ENCODE peak calls at places on chromosomes 11 and 22, in four cellular contexts. One of them, this sample, is unnamed.
A peak's percentile ranks its signal among the peaks of the same experiment; 100 is the strongest.

GRCh38 chr22:31650391-31650790 is 11.6 kb downstream of the PISD start:
- DNase-seq in thoracic aorta: no peak
- DNase-seq in IMR-90: peak; percentile 89
- DNase-seq in fibroblast of lung: peak; percentile 85
- DNase-seq in this sample: peak; percentile 49

GRCh38 chr11:128796275-128796674 is 70.8 kb downstream of the KCNJ1 start:
- DNase-seq in thoracic aorta: no peak
- DNase-seq in IMR-90: peak; percentile 79
- DNase-seq in fibroblast of lung: peak; percentile 93
- DNase-seq in this sample: no peak

GRCh38 chr11:111299111-111300026 is 1.0 kb downstream of the POU2AF3 start:
- DNase-seq in thoracic aorta: no peak
- DNase-seq in IMR-90: peak; percentile 23
- DNase-seq in fibroblast of lung: peak; percentile 46
- DNase-seq in this sample: peak; percentile 67

GRCh38 chr11:44877908-44878459 is 72.7 kb downstream of the TP53I11 start:
- DNase-seq in thoracic aorta: no peak
- DNase-seq in IMR-90: no peak
- DNase-seq in fibroblast of lung: peak; percentile 26
- DNase-seq in this sample: no peak

GRCh38 chr11:40100204-40100603 is 1359.2 kb downstream of the LRRC4C start:
- DNase-seq in thoracic aorta: no peak
- DNase-seq in IMR-90: no peak
- DNase-seq in fibroblast of lung: no peak
- DNase-seq in this sample: no peak

GRCh38 chr11:5737091-5737490 is 843 bp downstream of the OR56B1 start:
- DNase-seq in thoracic aorta: no peak
- DNase-seq in IMR-90: peak; percentile 16
- DNase-seq in fibroblast of lung: peak; percentile 77
- DNase-seq in this sample: peak; percentile 77

GRCh38 chr11:119975561-119976152 is 162.3 kb downstream of the TRIM29 start:
- DNase-seq in thoracic aorta: no peak
- DNase-seq in IMR-90: no peak
- DNase-seq in fibroblast of lung: no peak
- DNase-seq in this sample: no peak

GRCh38 chr22:37186997-37187522 is 987 bp downstream of the C1QTNF6 start:
- DNase-seq in thoracic aorta: no peak
- DNase-seq in IMR-90: peak; percentile 9
- DNase-seq in fibroblast of lung: peak; percentile 18
- DNase-seq in this sample: no peak

GRCh38 chr22:48827228-48827810 is 1000.4 kb downstream of the BRD1 start:
- DNase-seq in thoracic aorta: no peak
- DNase-seq in IMR-90: no peak
- DNase-seq in fibroblast of lung: peak; percentile 47
- DNase-seq in this sample: no peak

GRCh38 chr22:46114518-46115387 is 35.6 kb upstream of the PPARA start:
- DNase-seq in thoracic aorta: no peak
- DNase-seq in IMR-90: no peak
- DNase-seq in fibroblast of lung: no peak
- DNase-seq in this sample: no peak

GRCh38 chr11:42043312-42043711 is 583.9 kb upstream of the LRRC4C start:
- DNase-seq in thoracic aorta: no peak
- DNase-seq in IMR-90: no peak
- DNase-seq in fibroblast of lung: peak; percentile 76
- DNase-seq in this sample: peak; percentile 28

GRCh38 chr11:10666976-10667892 is 26.3 kb downstream of the IRAG1 start:
- DNase-seq in thoracic aorta: no peak
- DNase-seq in IMR-90: peak; percentile 84
- DNase-seq in fibroblast of lung: peak; percentile 49
- DNase-seq in this sample: peak; percentile 53

GRCh38 chr11:86091566-86091965 is 22.7 kb upstream of the PICALM start:
- DNase-seq in thoracic aorta: peak; percentile 13
- DNase-seq in IMR-90: peak; percentile 82
- DNase-seq in fibroblast of lung: peak; percentile 91
- DNase-seq in this sample: peak; percentile 93

GRCh38 chr22:26648011-26648497 is 9.3 kb upstream of the MIAT start:
- DNase-seq in thoracic aorta: no peak
- DNase-seq in IMR-90: no peak
- DNase-seq in fibroblast of lung: no peak
- DNase-seq in this sample: no peak

GRCh38 chr11:123577081-123577598 is 77.3 kb downstream of the SCN3B start:
- DNase-seq in thoracic aorta: no peak
- DNase-seq in IMR-90: peak; percentile 43
- DNase-seq in fibroblast of lung: peak; percentile 24
- DNase-seq in this sample: peak; percentile 35

GRCh38 chr11:38667359-38667758 is 2069.3 kb upstream of the RAG2 start:
- DNase-seq in thoracic aorta: no peak
- DNase-seq in IMR-90: no peak
- DNase-seq in fibroblast of lung: no peak
- DNase-seq in this sample: no peak

GRCh38 chr22:43000441-43001175 is 14.3 kb downstream of the PACSIN2 start:
- DNase-seq in thoracic aorta: no peak
- DNase-seq in IMR-90: peak; percentile 74
- DNase-seq in fibroblast of lung: peak; percentile 80
- DNase-seq in this sample: no peak

GRCh38 chr22:43911351-43911750 is 12.3 kb upstream of the PNPLA3 start:
- DNase-seq in thoracic aorta: no peak
- DNase-seq in IMR-90: no peak
- DNase-seq in fibroblast of lung: no peak
- DNase-seq in this sample: no peak

GRCh38 chr11:2447253-2447950 is 2.6 kb downstream of the KCNQ1 start:
- DNase-seq in thoracic aorta: no peak
- DNase-seq in IMR-90: no peak
- DNase-seq in fibroblast of lung: no peak
- DNase-seq in this sample: no peak

GRCh38 chr22:43270314-43270908 is 72.8 kb downstream of the SCUBE1 start:
- DNase-seq in thoracic aorta: no peak
- DNase-seq in IMR-90: no peak
- DNase-seq in fibroblast of lung: no peak
- DNase-seq in this sample: no peak

GRCh38 chr11:68411501-68411991 is 49.0 kb upstream of the PPP6R3 start:
- DNase-seq in thoracic aorta: no peak
- DNase-seq in IMR-90: no peak
- DNase-seq in fibroblast of lung: no peak
- DNase-seq in this sample: no peak

GRCh38 chr22:36221799-36222751 is 17.3 kb downstream of the APOL2 start:
- DNase-seq in thoracic aorta: no peak
- DNase-seq in IMR-90: no peak
- DNase-seq in fibroblast of lung: peak; percentile 58
- DNase-seq in this sample: peak; percentile 32

GRCh38 chr22:28759861-28760560 is 12.5 kb upstream of the CCDC117 start:
- DNase-seq in thoracic aorta: no peak
- DNase-seq in IMR-90: peak; percentile 18
- DNase-seq in fibroblast of lung: peak; percentile 9
- DNase-seq in this sample: no peak

GRCh38 chr11:125182522-125182921 is 18.0 kb downstream of the PKNOX2 start:
- DNase-seq in thoracic aorta: no peak
- DNase-seq in IMR-90: no peak
- DNase-seq in fibroblast of lung: no peak
- DNase-seq in this sample: no peak

GRCh38 chr22:21455334-21456089 is 11.7 kb upstream of the TMEM191C start:
- DNase-seq in thoracic aorta: no peak
- DNase-seq in IMR-90: no peak
- DNase-seq in fibroblast of lung: no peak
- DNase-seq in this sample: no peak

GRCh38 chr11:107598225-107599139 is 7.5 kb downstream of the ELMOD1 start:
- DNase-seq in thoracic aorta: no peak
- DNase-seq in IMR-90: no peak
- DNase-seq in fibroblast of lung: no peak
- DNase-seq in this sample: peak; percentile 17

GRCh38 chr22:17369553-17370035 is 334 bp downstream of the CECR2 start:
- DNase-seq in thoracic aorta: no peak
- DNase-seq in IMR-90: no peak
- DNase-seq in fibroblast of lung: no peak
- DNase-seq in this sample: peak; percentile 26

GRCh38 chr11:100625041-100625440 is 62.0 kb upstream of the ARHGAP42 start:
- DNase-seq in thoracic aorta: no peak
- DNase-seq in IMR-90: no peak
- DNase-seq in fibroblast of lung: peak; percentile 48
- DNase-seq in this sample: no peak

GRCh38 chr11:119218141-119218878 is 12.2 kb downstream of the CBL start:
- DNase-seq in thoracic aorta: no peak
- DNase-seq in IMR-90: peak; percentile 99
- DNase-seq in fibroblast of lung: peak; percentile 99
- DNase-seq in this sample: peak; percentile 64

GRCh38 chr11:123233280-123233977 is 38.4 kb upstream of the CLMP start:
- DNase-seq in thoracic aorta: no peak
- DNase-seq in IMR-90: no peak
- DNase-seq in fibroblast of lung: no peak
- DNase-seq in this sample: no peak

GRCh38 chr11:6443269-6444003 is 2.6 kb upstream of the HPX start:
- DNase-seq in thoracic aorta: no peak
- DNase-seq in IMR-90: peak; percentile 50
- DNase-seq in fibroblast of lung: peak; percentile 45
- DNase-seq in this sample: peak; percentile 33

GRCh38 chr22:32474635-32475427 is at the start of gene FBXO7:
- DNase-seq in thoracic aorta: peak; percentile 57
- DNase-seq in IMR-90: peak; percentile 90
- DNase-seq in fibroblast of lung: peak; percentile 92
- DNase-seq in this sample: peak; percentile 90

GRCh38 chr11:44243633-44244343 is 66.2 kb downstream of the ALX4 start:
- DNase-seq in thoracic aorta: no peak
- DNase-seq in IMR-90: peak; percentile 46
- DNase-seq in fibroblast of lung: peak; percentile 80
- DNase-seq in this sample: no peak

GRCh38 chr11:3877252-3878035 is 22.0 kb downstream of the STIM1 start:
- DNase-seq in thoracic aorta: no peak
- DNase-seq in IMR-90: no peak
- DNase-seq in fibroblast of lung: no peak
- DNase-seq in this sample: no peak

GRCh38 chr22:27032121-27032761 is 374.9 kb downstream of the MIAT start:
- DNase-seq in thoracic aorta: peak; percentile 11
- DNase-seq in IMR-90: no peak
- DNase-seq in fibroblast of lung: peak; percentile 6
- DNase-seq in this sample: peak; percentile 98

GRCh38 chr22:47307326-47307725 is 544.9 kb downstream of the TBC1D22A start:
- DNase-seq in thoracic aorta: no peak
- DNase-seq in IMR-90: peak; percentile 57
- DNase-seq in fibroblast of lung: peak; percentile 29
- DNase-seq in this sample: peak; percentile 33
- H3K4me3 ChIP-seq in thoracic aorta: no peak overlapping the region
- H3K4me3 ChIP-seq in IMR-90: no peak overlapping the region
- H3K4me3 ChIP-seq in fibroblast of lung: no peak overlapping the region
- H3K4me3 ChIP-seq in this sample: no peak overlapping the region

GRCh38 chr11:78100276-78101040 is 20.8 kb upstream of the NDUFC2 start:
- DNase-seq in thoracic aorta: no peak
- DNase-seq in IMR-90: no peak
- DNase-seq in fibroblast of lung: no peak
- DNase-seq in this sample: no peak
- H3K36me3 ChIP-seq in thoracic aorta: peaks cover 5% of the 10 kb centered on the region
- H3K36me3 ChIP-seq in IMR-90: peaks cover 17% of the 10 kb centered on the region
- H3K36me3 ChIP-seq in fibroblast of lung: peaks cover 5% of the 10 kb centered on the region
- H3K36me3 ChIP-seq in this sample: peaks cover 26% of the 10 kb centered on the region

GRCh38 chr11:34161361-34161760 is 55.9 kb downstream of the NAT10 start:
- DNase-seq in thoracic aorta: no peak
- DNase-seq in IMR-90: no peak
- DNase-seq in fibroblast of lung: no peak
- DNase-seq in this sample: no peak

GRCh38 chr11:34162856-34163255 is 57.4 kb downstream of the NAT10 start:
- DNase-seq in thoracic aorta: no peak
- DNase-seq in IMR-90: no peak
- DNase-seq in fibroblast of lung: no peak
- DNase-seq in this sample: no peak

GRCh38 chr11:34161812-34162506 is 56.5 kb downstream of the NAT10 start:
- DNase-seq in thoracic aorta: no peak
- DNase-seq in IMR-90: peak; percentile 20
- DNase-seq in fibroblast of lung: peak; percentile 80
- DNase-seq in this sample: no peak

GRCh38 chr11:34160791-34161190 is 55.4 kb downstream of the NAT10 start:
- DNase-seq in thoracic aorta: no peak
- DNase-seq in IMR-90: no peak
- DNase-seq in fibroblast of lung: no peak
- DNase-seq in this sample: no peak

GRCh38 chr11:34162507-34162848 is 57.0 kb downstream of the NAT10 start:
- DNase-seq in thoracic aorta: no peak
- DNase-seq in IMR-90: no peak
- DNase-seq in fibroblast of lung: no peak
- DNase-seq in this sample: no peak
- H3K9me3 ChIP-seq in thoracic aorta: no peaks in the 10 kb centered on the region
- H3K9me3 ChIP-seq in IMR-90: peaks cover 2% of the 10 kb centered on the region
- H3K9me3 ChIP-seq in fibroblast of lung: no peaks in the 10 kb centered on the region
- H3K9me3 ChIP-seq in this sample: no peaks in the 10 kb centered on the region

DNA sequence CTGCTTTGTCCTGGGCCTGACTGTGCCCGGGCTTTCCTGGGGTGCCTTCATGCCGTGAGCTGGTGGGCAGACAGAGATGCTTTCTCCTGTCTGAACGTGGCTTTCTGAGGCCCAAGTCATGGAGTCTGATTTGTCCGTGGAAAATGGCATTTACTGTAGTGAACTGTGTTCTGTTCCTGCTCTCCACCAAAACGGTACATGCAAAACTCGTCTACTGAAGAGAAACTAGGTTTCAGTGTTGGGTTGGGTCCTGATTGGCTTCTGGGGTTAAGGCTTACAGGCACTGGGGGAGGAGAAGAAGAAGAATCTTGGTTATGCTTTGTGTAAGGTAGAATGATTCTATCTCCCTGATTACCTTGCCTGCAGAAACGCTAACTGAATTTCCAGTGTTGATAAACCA is 541.7 kb downstream of the NTM start:
- DNase-seq in thoracic aorta: no peak
- DNase-seq in IMR-90: no peak
- DNase-seq in fibroblast of lung: no peak
- DNase-seq in this sample: no peak
- H3K4me3 ChIP-seq in thoracic aorta: no peak overlapping the region
- H3K4me3 ChIP-seq in IMR-90: no peak overlapping the region
- H3K4me3 ChIP-seq in fibroblast of lung: peak overlapping the region; percentile 92
- H3K4me3 ChIP-seq in this sample: no peak overlapping the region

GRCh38 chr11:130908770-130909625 is 7.3 kb downstream of the SNX19 start:
- DNase-seq in thoracic aorta: no peak
- DNase-seq in IMR-90: peak; percentile 91
- DNase-seq in fibroblast of lung: peak; percentile 92
- DNase-seq in this sample: peak; percentile 47
- H3K36me3 ChIP-seq in thoracic aorta: peaks cover 25% of the 10 kb centered on the region
- H3K36me3 ChIP-seq in IMR-90: peaks cover 46% of the 10 kb centered on the region
- H3K36me3 ChIP-seq in fibroblast of lung: peaks cover 22% of the 10 kb centered on the region
- H3K36me3 ChIP-seq in this sample: peaks cover 85% of the 10 kb centered on the region

GRCh38 chr11:70490723-70491558 is 92.6 kb downstream of the CTTN start:
- DNase-seq in thoracic aorta: no peak
- DNase-seq in IMR-90: no peak
- DNase-seq in fibroblast of lung: no peak
- DNase-seq in this sample: no peak
- H3K9me3 ChIP-seq in thoracic aorta: peaks cover 10% of the 10 kb centered on the region
- H3K9me3 ChIP-seq in IMR-90: peaks cover 10% of the 10 kb centered on the region
- H3K9me3 ChIP-seq in fibroblast of lung: no peaks in the 10 kb centered on the region
- H3K9me3 ChIP-seq in this sample: peaks cover 2% of the 10 kb centered on the region